ENCODE peak calls at places on chromosomes 3 and 15, in five cellular contexts. Z, C, E, O and I are unnamed samples.

GRCh38 chr3:115401298-115401697 is 222.0 kb upstream of the GAP43 start:
- DNase-seq in O (no peak), C (no peak), Z (peak; percentile 95), E (peak; percentile 61), I (peak; percentile 14)

GRCh38 chr3:151553873-151554272 is 93.0 kb upstream of the IGSF10 start:
- DNase-seq in C (no peak), Z (no peak), O (no peak), E (peak; percentile 64), I (peak; percentile 45)

GRCh38 chr3:16448691-16449090 is 64.8 kb downstream of the RFTN1 start:
- DNase-seq in E (peak; percentile 94), C (no peak), O (no peak), Z (peak; percentile 98), I (peak; percentile 82)

GRCh38 chr3:56303508-56303907 is 164.8 kb downstream of the ERC2 start:
- DNase-seq in C (peak; percentile 74), E (peak; percentile 66), O (peak; percentile 79), Z (peak; percentile 36), I (peak; percentile 94)

GRCh38 chr3:112744825-112745566 is 101.7 kb downstream of the CD200R1L start:
- DNase-seq in E (no peak), C (no peak), O (no peak), Z (peak; percentile 31), I (no peak)

GRCh38 chr3:131728898-131729297 is 226.1 kb upstream of the MRPL3 start:
- DNase-seq in C (no peak), E (no peak), O (no peak), Z (no peak), I (peak; percentile 18)

GRCh38 chr3:156551746-156552145 is 3.2 kb downstream of the SSR3 start:
- DNase-seq in E (peak; percentile 59), O (no peak), Z (peak; percentile 89), C (no peak), I (peak; percentile 60)

GRCh38 chr3:182524711-182525401 is 268.4 kb upstream of the ATP11B start:
- DNase-seq in C (no peak), O (no peak), Z (no peak), E (no peak), I (no peak)

GRCh38 chr15:77415450-77416448 is 4.2 kb downstream of the PEAK1 start:
- DNase-seq in E (no peak), O (no peak), Z (peak; percentile 60), C (no peak), I (no peak)

GRCh38 chr15:38002883-38003477 is 68.5 kb downstream of the TMCO5A start:
- DNase-seq in O (peak; percentile 27), E (peak; percentile 81), Z (peak; percentile 84), C (peak; percentile 26), I (peak; percentile 90)

GRCh38 chr15:86373147-86373546 is 293.5 kb downstream of the AGBL1 start:
- DNase-seq in O (no peak), Z (no peak), C (no peak), E (no peak), I (no peak)

GRCh38 chr3:194326192-194327029 is 24.7 kb downstream of the CPN2 start:
- DNase-seq in Z (no peak), C (no peak), O (no peak), E (peak; percentile 60), I (peak; percentile 77)

GRCh38 chr3:24999357-24999756 is 428.7 kb upstream of the RARB start:
- DNase-seq in E (no peak), O (no peak), C (no peak), Z (no peak), I (no peak)

GRCh38 chr3:187519428-187519890 is 150.7 kb downstream of the SST start:
- DNase-seq in C (peak; percentile 32), Z (no peak), O (peak; percentile 41), E (no peak), I (peak; percentile 94)

GRCh38 chr3:100825574-100825973 is 116.3 kb downstream of the TFG start:
- DNase-seq in Z (no peak), C (no peak), E (no peak), O (no peak), I (no peak)

GRCh38 chr15:23835944-23836343 is 148.8 kb upstream of the NDN start:
- DNase-seq in C (no peak), Z (no peak), O (no peak), E (no peak), I (no peak)

GRCh38 chr3:162541923-162542322 is 1045.3 kb downstream of the OTOL1 start:
- DNase-seq in Z (no peak), C (no peak), E (no peak), O (no peak), I (no peak)

GRCh38 chr3:123152656-123153055 is 49.1 kb upstream of the SEC22A start:
- DNase-seq in Z (no peak), E (no peak), O (no peak), C (no peak), I (no peak)

GRCh38 chr15:48472756-48473155 is 141.5 kb downstream of the DUT start:
- DNase-seq in E (peak; percentile 65), O (no peak), Z (peak; percentile 58), C (no peak), I (no peak)

GRCh38 chr15:82864967-82865366 is 55.5 kb downstream of the WHAMM start:
- DNase-seq in O (no peak), C (no peak), E (no peak), Z (no peak), I (no peak)
- H3K4me3 ChIP-seq in O (no peak overlapping the region), C (no peak overlapping the region), E (no peak overlapping the region), Z (no peak overlapping the region), I (no peak overlapping the region)

DNA sequence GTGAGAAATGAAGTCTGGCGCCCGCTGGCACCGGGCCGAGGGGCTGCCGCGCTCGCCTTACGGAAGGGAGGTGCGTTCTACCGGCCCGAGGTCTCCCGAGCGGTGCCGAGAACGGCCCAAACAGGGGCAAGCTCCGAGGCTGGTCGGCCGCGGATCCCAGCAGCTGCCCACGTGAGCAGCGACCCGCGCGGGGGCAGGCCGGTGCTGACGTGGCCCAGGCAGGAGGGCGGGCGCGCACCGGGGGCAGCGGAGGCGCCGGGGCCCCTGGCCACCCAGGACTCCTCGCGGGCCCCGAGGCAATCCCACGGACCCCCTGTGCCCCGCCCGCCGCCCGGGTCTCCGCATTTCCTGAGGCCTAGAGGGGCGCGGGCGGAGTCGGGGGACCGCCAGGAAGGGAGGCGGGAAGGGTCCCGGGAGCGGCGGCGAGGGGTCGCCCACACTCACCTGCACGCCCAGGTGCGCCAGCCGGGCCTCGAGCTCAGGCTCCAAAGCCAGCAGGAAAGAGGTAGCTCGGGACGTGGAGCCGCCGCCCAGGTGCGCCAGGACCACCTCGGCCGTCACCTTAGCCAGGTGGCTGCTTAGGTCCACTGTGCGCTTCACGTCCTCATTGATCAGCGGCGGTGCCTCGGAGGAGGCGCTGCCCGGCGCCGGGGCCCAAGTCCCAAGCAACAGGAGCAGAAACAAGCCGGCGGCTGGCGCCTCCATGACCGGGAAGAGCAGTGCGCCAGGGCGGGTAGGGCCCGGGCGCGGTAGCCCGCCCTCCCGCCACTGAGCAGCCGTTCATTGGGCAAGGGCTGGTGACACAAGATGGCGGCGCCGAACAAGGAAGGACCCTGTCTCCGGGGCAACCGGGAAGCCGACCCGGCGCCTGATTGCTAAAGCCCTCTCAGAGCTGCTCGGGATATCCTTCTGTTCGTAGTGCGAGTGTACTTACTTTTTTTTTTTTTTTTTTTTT is at the start of gene RPN1:
- DNase-seq in E (peak; percentile 98), Z (peak; percentile 94), O (peak; percentile 57), C (peak; percentile 88), I (peak; percentile 97)
- H2BK15ac ChIP-seq in E (peak within 1 kb of the TSS; percentile 80), Z (no peak within 1 kb of the TSS), O (peak within 1 kb of the TSS; percentile 8), C (peak within 1 kb of the TSS; percentile 49), I (no peak within 1 kb of the TSS)

DNA sequence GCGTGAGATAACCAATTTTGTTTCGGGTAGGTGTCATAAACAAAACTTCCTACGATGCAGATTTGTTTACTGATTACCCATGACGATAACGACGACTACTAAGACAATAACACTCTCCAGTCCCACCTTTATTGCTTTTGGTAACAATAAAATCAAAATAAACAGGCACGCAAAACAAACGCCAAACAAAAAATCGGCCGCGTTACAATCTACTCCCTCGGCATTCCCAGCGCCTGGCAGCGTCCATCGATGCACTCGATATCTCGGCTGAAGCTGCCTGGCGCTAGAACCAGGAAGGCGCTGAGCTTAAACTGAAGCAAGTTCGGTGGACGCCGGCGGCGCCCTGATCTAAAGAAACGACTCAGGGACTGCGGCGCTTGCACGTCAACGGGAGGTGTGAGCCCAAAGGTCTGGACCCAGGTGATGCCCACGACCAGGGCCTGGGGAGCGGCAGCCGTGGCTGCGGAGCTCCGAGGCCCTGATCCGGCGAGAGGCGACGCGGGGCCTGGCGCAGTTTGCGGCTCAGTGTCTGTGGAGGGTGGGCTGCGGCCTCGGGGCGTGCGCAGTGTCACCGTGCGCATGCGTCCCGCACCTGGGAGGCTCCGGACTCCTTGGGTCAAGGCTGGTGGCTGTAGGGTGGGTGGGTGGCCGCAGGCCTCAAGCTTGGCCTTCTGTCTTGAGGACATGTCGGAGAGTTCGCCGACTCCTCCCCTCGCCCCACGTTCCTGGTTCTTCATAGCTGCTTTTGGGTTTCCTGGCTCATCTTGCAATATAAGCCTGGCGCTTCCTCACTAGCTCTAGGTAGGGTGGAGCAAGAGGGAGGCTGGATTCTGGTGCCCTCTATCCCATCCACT is at the start of gene RSRC1:
- DNase-seq in E (peak; percentile 92), O (no peak), Z (peak; percentile 89), C (no peak), I (peak; percentile 96)
- H3K4ac ChIP-seq in E (no peak within 1 kb of the TSS), O (no peak within 1 kb of the TSS), Z (peak within 1 kb of the TSS; percentile 51), C (no peak within 1 kb of the TSS), I (no peak within 1 kb of the TSS)

GRCh38 chr15:45773149-45773548 is 138.3 kb downstream of the SQOR start:
- DNase-seq in E (no peak), O (no peak), Z (peak; percentile 16), C (no peak), I (no peak)
- H3K4me3 ChIP-seq in E (no peak overlapping the region), O (no peak overlapping the region), Z (no peak overlapping the region), C (no peak overlapping the region), I (no peak overlapping the region)

GRCh38 chr3:159902531-159903314 is 85.9 kb upstream of the IL12A start:
- DNase-seq in C (no peak), Z (no peak), O (no peak), E (no peak), I (peak; percentile 37)
- H2BK15ac ChIP-seq in C (no peak overlapping the region), Z (no peak overlapping the region), O (no peak overlapping the region), E (no peak overlapping the region), I (no peak overlapping the region)

GRCh38 chr15:40323239-40323952 is at the start of gene INAFM2:
- DNase-seq in O (peak; percentile 92), E (peak; percentile 96), Z (peak; percentile 92), C (peak; percentile 96), I (peak; percentile 98)
- H3K4ac ChIP-seq in O (no peak within 1 kb of the TSS), E (peak within 1 kb of the TSS; percentile 89), Z (peak within 1 kb of the TSS; percentile 43), C (no peak within 1 kb of the TSS), I (no peak within 1 kb of the TSS)

DNA sequence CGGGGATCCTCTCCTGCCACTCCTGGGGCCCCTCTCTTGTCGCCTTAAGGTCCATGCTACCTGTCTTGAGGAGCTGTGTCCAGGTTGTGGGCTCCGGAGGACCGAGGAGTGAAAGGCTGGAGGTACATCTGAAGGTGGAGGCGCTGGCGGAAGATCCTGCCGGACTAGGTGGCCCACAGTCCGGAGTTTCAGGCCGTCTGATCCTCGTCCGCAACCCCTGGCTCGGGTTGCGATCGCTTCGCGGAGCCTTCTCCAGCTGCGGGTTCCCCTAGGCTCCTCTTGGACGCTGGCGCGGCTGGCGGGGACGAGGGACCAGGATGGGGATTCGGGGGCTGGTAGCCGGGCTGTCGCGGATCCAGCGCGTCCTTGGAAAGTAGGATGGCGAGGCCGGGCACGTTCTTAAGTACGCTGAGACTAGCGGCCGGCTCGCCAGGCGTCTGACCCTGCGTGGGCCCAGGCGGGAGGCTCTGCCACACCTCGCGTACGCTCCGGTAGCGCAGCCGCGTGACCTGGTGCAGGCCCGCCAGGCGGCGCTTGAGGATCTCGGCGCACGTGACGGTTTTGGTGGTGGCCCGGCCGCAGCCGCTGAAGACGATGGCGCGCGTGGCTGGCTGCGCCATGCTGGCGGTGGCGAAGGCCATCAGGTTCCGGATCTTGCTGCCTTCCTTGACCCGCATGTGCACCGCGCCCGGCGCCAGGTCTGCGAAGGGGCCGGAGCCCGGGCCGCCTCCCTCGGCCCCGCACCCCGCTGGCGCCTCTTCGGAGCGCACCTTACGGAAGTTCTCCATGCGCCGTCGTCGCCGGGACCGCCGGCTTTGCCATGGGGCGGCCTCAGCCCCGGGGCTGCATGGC is 550 bp downstream of the RPP25 start:
- DNase-seq in Z (peak; percentile 26), E (peak; percentile 80), C (peak; percentile 65), O (no peak), I (peak; percentile 75)
- H3K4me3 ChIP-seq in Z (peak overlapping the region; percentile 30), E (peak overlapping the region; percentile 57), C (peak overlapping the region; percentile 81), O (peak overlapping the region; percentile 73), I (no peak overlapping the region)